ENCODE peak calls at places on chromosomes 6 and 20, in five cellular contexts. L, S, E, Y and N are unnamed samples.

GRCh38 chr6:148269386-148269785 is 73.3 kb upstream of the SASH1 start:
- DNase-seq in E (no peak), Y (no peak), S (no peak), L (no peak), N (peak)

GRCh38 chr20:16672299-16672698 is 57.5 kb upstream of the SNRPB2 start:
- DNase-seq in L (no peak), S (no peak), E (no peak), Y (no peak), N (no peak)

GRCh38 chr20:11391591-11391990 is 526.1 kb upstream of the BTBD3 start:
- DNase-seq in Y (no peak), S (no peak), L (no peak), E (no peak), N (no peak)

GRCh38 chr20:15875446-15875845 is 697.8 kb downstream of the KIF16B start:
- DNase-seq in E (no peak), L (peak), S (no peak), Y (no peak), N (no peak)

GRCh38 chr20:50251992-50252491 is 61.4 kb downstream of the CEBPB start:
- DNase-seq in E (no peak), L (no peak), S (no peak), Y (peak), N (peak)

GRCh38 chr6:135144678-135145508 is 36.2 kb upstream of the MYB start:
- DNase-seq in S (peak), Y (peak), E (peak), L (peak), N (peak)

GRCh38 chr6:44224154-44224977 is 971 bp downstream of the SLC29A1 start:
- DNase-seq in L (no peak), E (no peak), S (peak), Y (no peak), N (peak)

GRCh38 chr6:147023581-147023980 is 180.6 kb upstream of the STXBP5 start:
- DNase-seq in S (peak), L (no peak), E (no peak), Y (peak), N (peak)

GRCh38 chr20:48257833-48258232 is 472.6 kb upstream of the SULF2 start:
- DNase-seq in E (no peak), Y (no peak), S (no peak), L (no peak), N (no peak)

GRCh38 chr6:13814938-13815575 is 700 bp upstream of the MCUR1 start:
- DNase-seq in Y (no peak), L (no peak), S (peak), E (no peak), N (no peak)

GRCh38 chr6:15008269-15008668 is 237.6 kb upstream of the JARID2 start:
- DNase-seq in S (no peak), E (no peak), Y (no peak), L (no peak), N (no peak)

GRCh38 chr20:53226788-53227187 is 254.6 kb downstream of the TSHZ2 start:
- DNase-seq in Y (no peak), E (no peak), L (no peak), S (no peak), N (no peak)

GRCh38 chr6:650098-650497 is 6.8 kb downstream of the HUS1B start:
- DNase-seq in L (no peak), Y (peak), S (no peak), E (no peak), N (no peak)

GRCh38 chr6:107493158-107494057 is 3.5 kb downstream of the SOBP start:
- DNase-seq in S (peak), E (no peak), L (no peak), Y (peak), N (no peak)

GRCh38 chr20:9185511-9185910 is 116.6 kb downstream of the PLCB4 start:
- DNase-seq in E (no peak), Y (peak), L (no peak), S (peak), N (peak)

GRCh38 chr20:9685011-9685410 is 153.9 kb downstream of the PAK5 start:
- DNase-seq in L (no peak), S (no peak), E (no peak), Y (no peak), N (no peak)

GRCh38 chr20:6533321-6533720 is 234.2 kb upstream of the BMP2 start:
- DNase-seq in S (peak), Y (peak), L (no peak), E (no peak), N (peak)

GRCh38 chr6:160733045-160733646 is 31.1 kb downstream of the PLG start:
- DNase-seq in Y (peak), L (peak), E (no peak), S (peak), N (peak)

GRCh38 chr20:1320016-1320415 is 8.9 kb downstream of the SDCBP2 start:
- DNase-seq in E (no peak), L (no peak), Y (no peak), S (no peak), N (no peak)

GRCh38 chr6:110944681-110945151 is 13.8 kb upstream of the GTF3C6 start:
- DNase-seq in Y (peak), E (peak), L (no peak), S (no peak), N (peak)

GRCh38 chr20:59074456-59074855 is 31.9 kb upstream of the PRELID3B start:
- DNase-seq in S (no peak), E (no peak), L (no peak), Y (peak), N (no peak)

GRCh38 chr6:165552248-165552736 is 110.7 kb downstream of the PDE10A start:
- DNase-seq in L (no peak), E (no peak), S (no peak), Y (no peak), N (no peak)

GRCh38 chr6:152309648-152310047 is 327.5 kb downstream of the SYNE1 start:
- DNase-seq in Y (peak), L (no peak), S (peak), E (no peak), N (no peak)